ENCODE peak calls at places on chromosomes 1 and 21, in eight cellular contexts. J is NCI-H2029 treated with DMSO at 0.1 percent for 48 hours; I is activated CD4-positive, alpha-beta T cell treated with anti-CD3 and anti-CD28 coated beads, Interleukin-2, amount 50 U/mL, for 24 hours; Z is NCI-H1105 treated with DMSO at 0.1 percent for 48 hours; T is stimulated activated CD4-positive, alpha-beta T cell treated with anti-CD3 and anti-CD28 coated beads, Interleukin-4, amount 100 ng/mL, for 48 hours; Y is IMR-90; D is right lobe of liver; G is WERI-Rb-1. K is an unnamed sample.

GRCh38 chr1:147478556-147478955 is 62.7 kb upstream of the BCL9 start:
- DNase-seq in J (no peak), I (no peak), Z (no peak), T (no peak), Y (no peak), D (no peak), G (no peak), K (no peak)

GRCh38 chr21:33051925-33052324 is 18.0 kb upstream of the OLIG1 start:
- DNase-seq in J (no peak), I (no peak), Z (no peak), T (no peak), Y (no peak), D (no peak), G (no peak), K (no peak)

GRCh38 chr1:234093741-234094140 is 189.3 kb downstream of the SLC35F3 start:
- DNase-seq in J (no peak), I (no peak), Z (no peak), T (no peak), Y (no peak), D (no peak), G (no peak), K (no peak)

GRCh38 chr1:5436808-5437207 is 555.4 kb downstream of the NPHP4 start:
- DNase-seq in J (no peak), I (no peak), Z (no peak), T (no peak), Y (no peak), D (no peak), G (no peak), K (no peak)

GRCh38 chr1:206753141-206753540 is 17.4 kb upstream of the IL19 start:
- DNase-seq in J (no peak), I (no peak), Z (no peak), T (no peak), Y (peak; percentile 84), D (no peak), G (no peak), K (no peak)

GRCh38 chr1:172976222-172977041 is 74.3 kb downstream of the TNFSF18 start:
- DNase-seq in J (no peak), I (no peak), Z (no peak), T (no peak), Y (peak; percentile 87), D (peak; percentile 22), G (no peak), K (no peak)

GRCh38 chr1:19390901-19391595 is 78.9 kb downstream of the SLC66A1 start:
- DNase-seq in J (no peak), I (peak; percentile 37), Z (peak; percentile 4), T (peak; percentile 51), Y (peak; percentile 80), D (peak; percentile 40), G (peak; percentile 19), K (peak; percentile 64)

GRCh38 chr1:39877980-39878956 is 5.0 kb downstream of the TRIT1 start:
- DNase-seq in J (peak; percentile 98), I (no peak), Z (no peak), T (no peak), Y (no peak), D (no peak), G (no peak), K (no peak)

GRCh38 chr1:207698822-207699483 is 52.9 kb upstream of the CD46 start:
- DNase-seq in J (peak; percentile 32), I (no peak), Z (peak; percentile 58), T (peak; percentile 19), Y (peak; percentile 56), D (peak; percentile 38), G (peak; percentile 88), K (peak; percentile 47)

GRCh38 chr1:245336149-245336983 is 181.6 kb downstream of the KIF26B start:
- DNase-seq in J (no peak), I (no peak), Z (no peak), T (no peak), Y (no peak), D (no peak), G (no peak), K (no peak)

GRCh38 chr1:194394676-194395075 is 1208.3 kb upstream of the B3GALT2 start:
- DNase-seq in J (no peak), I (no peak), Z (no peak), T (no peak), Y (no peak), D (no peak), G (no peak), K (no peak)

GRCh38 chr21:46083271-46084040 is 14.5 kb upstream of the COL6A2 start:
- DNase-seq in J (no peak), I (no peak), Z (no peak), T (no peak), Y (no peak), D (no peak), G (no peak), K (no peak)

GRCh38 chr1:21175670-21176581 is 771 bp downstream of the EIF4G3 start:
- DNase-seq in J (no peak), I (peak; percentile 8), Z (peak; percentile 33), T (peak; percentile 22), Y (no peak), D (peak; percentile 44), G (peak; percentile 30), K (peak; percentile 51)

GRCh38 chr1:68204965-68205630 is 27.2 kb downstream of the WLS start:
- DNase-seq in J (no peak), I (no peak), Z (no peak), T (no peak), Y (no peak), D (peak; percentile 56), G (no peak), K (no peak)

GRCh38 chr1:218887141-218887925 is 286.3 kb upstream of the LYPLAL1 start:
- DNase-seq in J (no peak), I (no peak), Z (no peak), T (no peak), Y (no peak), D (no peak), G (no peak), K (no peak)

GRCh38 chr1:215421772-215422171 is 145.3 kb upstream of the KCTD3 start:
- DNase-seq in J (no peak), I (no peak), Z (no peak), T (no peak), Y (no peak), D (no peak), G (no peak), K (no peak)

GRCh38 chr1:41122148-41122547 is 100.6 kb upstream of the SLFNL1 start:
- DNase-seq in J (no peak), I (no peak), Z (no peak), T (no peak), Y (no peak), D (no peak), G (no peak), K (no peak)

GRCh38 chr1:228172591-228173527 is 7.3 kb downstream of the IBA57 start:
- DNase-seq in J (no peak), I (no peak), Z (no peak), T (no peak), Y (no peak), D (no peak), G (no peak), K (no peak)

GRCh38 chr1:245609354-245609753 is 454.6 kb downstream of the KIF26B start:
- DNase-seq in J (no peak), I (no peak), Z (no peak), T (no peak), Y (no peak), D (no peak), G (no peak), K (no peak)

GRCh38 chr1:88985692-88986091 is 6.7 kb downstream of the KYAT3 start:
- DNase-seq in J (no peak), I (no peak), Z (no peak), T (no peak), Y (no peak), D (no peak), G (no peak), K (no peak)

GRCh38 chr1:248873409-248873992 is 14.6 kb upstream of the ZNF692 start:
- DNase-seq in J (peak; percentile 81), I (peak; percentile 96), Z (peak; percentile 79), T (peak; percentile 90), Y (peak; percentile 94), D (peak; percentile 91), G (peak; percentile 98), K (peak; percentile 93)

GRCh38 chr1:117636637-117637425 is 31.0 kb downstream of the TENT5C start:
- DNase-seq in J (no peak), I (no peak), Z (no peak), T (no peak), Y (no peak), D (no peak), G (no peak), K (no peak)

GRCh38 chr1:201905234-201905890 is 16.7 kb downstream of the SHISA4 start:
- DNase-seq in J (no peak), I (no peak), Z (no peak), T (no peak), Y (no peak), D (no peak), G (no peak), K (no peak)

GRCh38 chr1:23343246-23344110 is 606 bp downstream of the HNRNPR start:
- DNase-seq in J (no peak), I (peak; percentile 62), Z (peak; percentile 30), T (peak; percentile 51), Y (peak; percentile 82), D (peak; percentile 55), G (peak; percentile 22), K (peak; percentile 65)

GRCh38 chr1:208045410-208046252 is 134.7 kb upstream of the CD34 start:
- DNase-seq in J (no peak), I (no peak), Z (no peak), T (no peak), Y (no peak), D (no peak), G (no peak), K (no peak)

GRCh38 chr1:193799948-193800690 is 613.7 kb upstream of the B3GALT2 start:
- DNase-seq in J (no peak), I (peak; percentile 7), Z (no peak), T (no peak), Y (peak; percentile 8), D (no peak), G (no peak), K (no peak)

GRCh38 chr1:114298059-114298458 is 144.4 kb upstream of the SYT6 start:
- DNase-seq in J (no peak), I (no peak), Z (no peak), T (no peak), Y (no peak), D (no peak), G (no peak), K (no peak)

GRCh38 chr21:19353271-19353670 is 949.7 kb upstream of the TMPRSS15 start:
- DNase-seq in J (no peak), I (no peak), Z (no peak), T (no peak), Y (no peak), D (no peak), G (no peak), K (no peak)

GRCh38 chr1:15760520-15761211 is 2.1 kb downstream of the FBLIM1 start:
- DNase-seq in J (no peak), I (no peak), Z (no peak), T (no peak), Y (peak; percentile 74), D (no peak), G (no peak), K (no peak)

GRCh38 chr21:43600642-43601397 is 58.5 kb downstream of the HSF2BP start:
- DNase-seq in J (no peak), I (no peak), Z (peak; percentile 59), T (no peak), Y (peak; percentile 95), D (no peak), G (peak; percentile 51), K (no peak)

K was measured in stimulated activated naive CD8-positive, alpha-beta T cell treated with anti-CD3 and anti-CD28 coated beads, Interleukin-15, Interleukin-2, amounts not matched to agents 100 U/mL and 50 U/mL, for 24 hours.